ENCODE peak calls at places on chromosomes 1 and 21, in four cellular contexts. Z is K562, A is GM12878, Y is HepG2. E is an unnamed sample.

GRCh38 chr1:26696645-26697440 is 1.0 kb downstream of the ARID1A start:
- DNase-seq in A (no peak), Z (peak; percentile 51), Y (no peak), E (no peak)

GRCh38 chr1:167663002-167663772 is 33.2 kb downstream of the RCSD1 start:
- DNase-seq in A (peak; percentile 60), Z (peak; percentile 63), Y (no peak), E (no peak)

GRCh38 chr1:178168535-178168934 is 74.6 kb downstream of the RASAL2 start:
- DNase-seq in Y (no peak), Z (no peak), A (no peak), E (peak; percentile 23)

GRCh38 chr1:52603301-52603675 is 1.1 kb downstream of the GPX7 start:
- DNase-seq in A (no peak), Y (no peak), Z (no peak), E (no peak)

GRCh38 chr1:9900142-9901043 is 9.7 kb downstream of the CTNNBIP1 start:
- DNase-seq in Y (peak; percentile 88), Z (no peak), A (no peak), E (no peak)

GRCh38 chr1:199422206-199422605 is 605.3 kb upstream of the NR5A2 start:
- DNase-seq in A (no peak), Z (no peak), Y (no peak), E (peak; percentile 18)

GRCh38 chr1:36367067-36367466 is 18.7 kb downstream of the STK40 start:
- DNase-seq in Y (no peak), Z (no peak), A (no peak), E (no peak)

GRCh38 chr1:69221492-69221990 is 346.2 kb upstream of the LRRC7 start:
- DNase-seq in Y (no peak), A (no peak), Z (peak; percentile 5), E (peak; percentile 59)

GRCh38 chr1:92951141-92951582 is 10.1 kb downstream of the DIPK1A start:
- DNase-seq in Z (peak; percentile 67), Y (peak; percentile 92), A (peak; percentile 79), E (no peak)

GRCh38 chr1:17170571-17170970 is 34.4 kb upstream of the PADI1 start:
- DNase-seq in A (no peak), Z (no peak), Y (no peak), E (no peak)

GRCh38 chr1:60634106-60634505 is 448.3 kb upstream of the NFIA start:
- DNase-seq in Z (no peak), A (no peak), Y (no peak), E (no peak)

GRCh38 chr1:12405325-12406217 is 175.7 kb downstream of the VPS13D start:
- DNase-seq in Z (peak; percentile 35), A (no peak), Y (peak; percentile 82), E (no peak)

GRCh38 chr1:187244623-187245022 is 415.9 kb downstream of the PLA2G4A start:
- DNase-seq in Z (no peak), A (no peak), Y (no peak), E (no peak)

GRCh38 chr1:94942171-94943128 is 15.5 kb upstream of the CNN3 start:
- DNase-seq in Y (peak; percentile 51), A (no peak), Z (no peak), E (no peak)

GRCh38 chr1:21763694-21764419 is 19.1 kb downstream of the USP48 start:
- DNase-seq in A (no peak), Y (no peak), Z (no peak), E (no peak)

GRCh38 chr21:35361984-35362383 is 312.9 kb upstream of the RUNX1 start:
- DNase-seq in Y (no peak), Z (no peak), A (no peak), E (no peak)

GRCh38 chr1:20445956-20446355 is 40.1 kb downstream of the CAMK2N1 start:
- DNase-seq in Z (no peak), A (no peak), Y (no peak), E (no peak)

GRCh38 chr1:47585141-47585902 is 147.5 kb downstream of the FOXD2 start:
- DNase-seq in A (no peak), Y (no peak), Z (no peak), E (no peak)

GRCh38 chr1:23202263-23202749 is 15.0 kb downstream of the HTR1D start:
- DNase-seq in Y (no peak), Z (no peak), A (no peak), E (no peak)

GRCh38 chr1:234973426-234974250 is 155.0 kb downstream of the TOMM20 start:
- DNase-seq in A (no peak), Y (no peak), Z (peak; percentile 54), E (no peak)

GRCh38 chr1:215793210-215793609 is 226.1 kb downstream of the KCTD3 start:
- DNase-seq in Z (no peak), Y (no peak), A (no peak), E (peak; percentile 22)
- TF ChIP-seq TARDBP in Z (no peak), Y (no peak), A (no peak), E (no peak)

GRCh38 chr21:33997432-33997831 is 75.9 kb upstream of the MRPS6 start:
- DNase-seq in Z (no peak), A (no peak), Y (no peak), E (no peak)
- TF ChIP-seq TARDBP in Z (no peak), A (no peak), Y (no peak), E (no peak)

DNA sequence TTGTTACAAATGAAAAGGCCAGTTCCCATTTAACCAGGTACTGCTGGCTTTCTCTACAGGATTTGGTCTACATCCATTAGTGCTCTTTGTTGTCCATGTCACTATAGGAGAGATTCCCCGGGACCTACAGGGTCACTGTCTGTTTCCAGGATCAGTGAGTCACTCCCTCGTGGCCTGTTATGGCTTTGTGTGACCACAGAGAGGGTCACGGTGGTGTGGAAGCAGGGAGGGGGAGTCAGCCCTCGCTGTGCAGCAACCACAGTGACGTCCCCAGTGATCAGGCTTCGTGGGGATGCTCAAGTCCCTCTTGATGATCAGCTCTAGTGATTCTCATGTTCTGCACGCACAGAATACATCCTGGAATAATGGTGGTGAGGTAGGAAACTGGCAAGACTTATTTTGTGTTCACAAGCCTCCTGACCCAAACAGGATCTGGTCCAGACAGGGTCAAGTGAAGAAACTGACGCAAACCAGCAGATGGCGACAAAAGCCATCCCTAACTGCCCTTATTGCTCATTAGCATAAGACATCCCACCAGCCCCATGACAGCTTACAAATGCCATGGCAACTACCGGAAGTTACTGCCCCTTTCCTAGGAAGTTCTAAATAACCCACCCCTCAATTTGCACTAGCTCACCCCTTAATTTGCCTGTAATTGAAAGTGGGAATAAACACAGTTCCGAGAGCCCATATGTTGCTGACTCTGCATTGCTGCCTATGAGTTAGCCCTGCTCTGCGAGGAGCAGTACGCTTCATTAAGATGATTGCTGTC is 98.5 kb downstream of the DISC1 start:
- DNase-seq in Z (peak; percentile 83), A (no peak), Y (peak; percentile 57), E (peak; percentile 69)
- TF ChIP-seq TARDBP in Z (no peak), A (no peak), Y (no peak), E (no peak)

GRCh38 chr1:35062518-35063196 is 16.5 kb upstream of the ZMYM1 start:
- DNase-seq in Z (peak; percentile 59), Y (no peak), A (peak; percentile 24), E (no peak)
- TF ChIP-seq TARDBP in Z (no peak), Y (no peak), A (no peak), E (no peak)

DNA sequence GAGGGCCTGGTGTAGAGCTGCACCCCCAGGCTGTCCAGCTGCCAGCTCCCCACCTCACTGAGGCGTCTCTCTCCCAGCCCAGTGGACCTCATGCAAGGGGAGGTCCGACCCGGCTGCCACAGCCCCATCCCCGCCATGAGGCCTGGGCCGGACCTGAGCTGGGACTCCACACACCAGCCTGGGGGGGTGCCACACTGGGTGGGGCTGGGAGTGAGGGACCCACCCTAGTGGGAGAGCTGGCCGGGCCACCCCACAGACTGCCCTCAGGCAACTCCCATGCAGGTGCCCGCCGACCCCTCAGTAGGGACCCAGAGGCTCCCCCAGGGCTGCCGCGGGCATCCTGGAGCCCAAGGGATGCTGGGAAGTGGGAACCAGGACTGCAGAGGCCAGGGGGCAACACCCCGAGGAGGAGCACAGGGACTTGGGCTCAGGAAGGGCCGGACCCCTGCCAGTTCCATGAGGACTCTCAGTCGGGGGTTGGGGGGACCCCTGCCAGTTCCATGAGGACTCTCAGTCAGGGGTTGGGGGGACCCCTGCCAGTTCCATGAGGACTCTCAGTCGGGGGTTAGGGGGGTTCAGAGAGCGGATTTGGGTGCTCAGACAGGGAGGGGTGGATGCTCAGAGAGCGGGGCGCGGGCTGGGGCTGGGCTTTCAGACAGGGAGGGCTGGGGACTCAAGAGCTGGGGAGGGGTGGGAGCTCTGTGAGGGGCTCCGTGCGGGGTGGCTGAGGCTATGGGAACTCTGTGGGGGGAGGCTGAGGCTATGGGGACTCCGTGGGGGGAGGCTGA is 1.2 kb upstream of the RNF223 start:
- DNase-seq in Z (no peak), A (no peak), Y (no peak), E (no peak)
- TF ChIP-seq TARDBP in Z (no peak), A (no peak), Y (no peak), E (no peak)

GRCh38 chr1:46136711-46137110 is 4.3 kb upstream of the PIK3R3 start:
- DNase-seq in A (no peak), Y (no peak), Z (no peak), E (no peak)

GRCh38 chr1:46133181-46133658 is 791 bp upstream of the PIK3R3 start:
- DNase-seq in Z (no peak), Y (no peak), A (no peak), E (no peak)

GRCh38 chr1:46133946-46134345 is 1.5 kb upstream of the PIK3R3 start:
- DNase-seq in Z (no peak), Y (no peak), A (no peak), E (no peak)

GRCh38 chr1:46134660-46135331 is 2.4 kb upstream of the PIK3R3 start:
- DNase-seq in Z (no peak), Y (no peak), A (peak; percentile 56), E (no peak)

DNA sequence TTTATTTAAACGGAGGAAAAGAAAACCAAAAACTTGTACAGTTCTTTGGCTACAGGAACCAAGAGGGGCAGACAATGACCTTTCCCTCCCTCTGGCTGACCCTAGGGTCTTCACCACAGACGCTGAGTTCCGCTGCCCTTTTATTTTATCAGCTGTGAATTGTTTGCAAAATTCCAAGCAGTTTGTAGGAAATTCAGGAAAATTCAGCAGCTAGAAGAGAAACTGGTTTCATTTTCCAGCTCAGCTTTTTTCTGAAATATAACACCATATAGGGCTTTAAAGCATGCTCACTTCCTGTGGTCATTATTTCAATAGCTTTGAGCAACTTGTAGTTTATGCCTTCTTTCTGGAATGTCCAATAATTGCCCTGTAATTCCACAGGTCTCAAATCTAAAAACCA is 5.5 kb upstream of the PIK3R3 start:
- DNase-seq in Z (no peak), Y (no peak), A (no peak), E (no peak)
- TF ChIP-seq TARDBP in Z (no peak), Y (no peak), A (no peak), E (no peak)

DNA sequence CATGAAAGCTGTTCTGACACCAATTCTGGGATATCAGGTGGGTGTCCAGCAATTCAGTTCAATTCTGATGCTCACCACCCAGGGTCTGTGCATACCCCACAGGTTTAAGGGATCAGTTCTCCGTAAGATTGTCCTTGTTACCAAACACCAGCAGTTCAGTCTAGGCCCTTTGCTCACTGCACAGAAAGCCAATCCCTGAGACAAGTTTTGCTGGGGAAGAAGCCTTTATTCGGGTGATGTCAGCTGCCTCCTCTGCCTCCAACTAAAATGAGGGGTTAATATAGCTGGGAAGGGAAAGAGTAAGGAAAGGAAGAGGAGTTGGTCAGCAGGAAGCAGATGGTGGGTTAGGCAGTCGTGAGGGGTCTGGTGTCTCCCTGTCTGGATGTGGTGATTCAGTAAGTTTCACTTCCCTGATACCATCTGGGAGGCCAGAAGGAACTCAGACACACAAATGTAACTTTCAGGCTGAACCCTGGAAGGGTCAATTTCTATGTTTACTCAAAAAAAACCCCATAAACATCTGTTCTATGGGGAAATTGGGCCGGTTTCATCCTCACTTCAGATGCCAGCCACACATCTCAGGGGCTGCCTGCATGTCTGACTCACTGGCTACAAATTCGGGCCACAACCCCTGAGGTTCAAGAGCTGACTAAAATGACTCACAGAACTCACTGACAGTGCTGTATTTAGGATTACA is 83.3 kb upstream of the PGBD5 start:
- DNase-seq in A (peak; percentile 19), Z (no peak), Y (no peak), E (no peak)
- TF ChIP-seq TARDBP in A (no peak), Z (no peak), Y (no peak), E (no peak)

GRCh38 chr1:153353226-153353947 is 4.3 kb upstream of the S100A9 start:
- DNase-seq in A (no peak), Y (peak; percentile 12), Z (peak; percentile 55), E (peak; percentile 67)
- TF ChIP-seq TARDBP in A (no peak), Y (no peak), Z (no peak), E (no peak)